ENCODE peak calls at places on chromosome 12, in ten cellular contexts. One of them, this sample, is unnamed.

GRCh38 chr12:118065380-118065779 is 4.4 kb upstream of the WSB2 start:
- DNase-seq in pancreas: no peak
- DNase-seq in psoas muscle: no peak
- DNase-seq in tibial nerve: no peak
- DNase-seq in WERI-Rb-1: no peak
- DNase-seq in CD8-positive, alpha-beta T cell: no peak
- DNase-seq in uterus: no peak
- DNase-seq in CD4-positive, alpha-beta memory T cell: no peak
- DNase-seq in RWPE2: no peak
- DNase-seq in Peyer's patch: no peak
- DNase-seq in this sample: no peak

GRCh38 chr12:46384451-46385301 is 12.1 kb upstream of the SLC38A2 start:
- DNase-seq in psoas muscle: no peak
- DNase-seq in RWPE2: no peak
- DNase-seq in Peyer's patch: no peak
- DNase-seq in tibial nerve: no peak
- DNase-seq in uterus: no peak
- DNase-seq in WERI-Rb-1: no peak
- DNase-seq in CD8-positive, alpha-beta T cell: no peak
- DNase-seq in CD4-positive, alpha-beta memory T cell: no peak
- DNase-seq in pancreas: no peak
- DNase-seq in this sample: no peak

GRCh38 chr12:64461634-64462414 is 9.9 kb downstream of the TBK1 start:
- DNase-seq in uterus: no peak
- DNase-seq in tibial nerve: no peak
- DNase-seq in pancreas: no peak
- DNase-seq in CD4-positive, alpha-beta memory T cell: no peak
- DNase-seq in RWPE2: no peak
- DNase-seq in Peyer's patch: no peak
- DNase-seq in WERI-Rb-1: no peak
- DNase-seq in psoas muscle: no peak
- DNase-seq in CD8-positive, alpha-beta T cell: no peak
- DNase-seq in this sample: no peak

GRCh38 chr12:110141389-110141788 is 17.2 kb downstream of the IFT81 start:
- DNase-seq in CD8-positive, alpha-beta T cell: no peak
- DNase-seq in psoas muscle: peak; percentile 86
- DNase-seq in uterus: peak; percentile 74
- DNase-seq in tibial nerve: peak; percentile 61
- DNase-seq in WERI-Rb-1: peak; percentile 25
- DNase-seq in pancreas: no peak
- DNase-seq in RWPE2: no peak
- DNase-seq in Peyer's patch: peak; percentile 53
- DNase-seq in CD4-positive, alpha-beta memory T cell: no peak
- DNase-seq in this sample: no peak

GRCh38 chr12:6961695-6962284 is 8.7 kb downstream of the PHB2 start:
- DNase-seq in pancreas: peak; percentile 65
- DNase-seq in CD8-positive, alpha-beta T cell: no peak
- DNase-seq in WERI-Rb-1: peak; percentile 84
- DNase-seq in uterus: peak; percentile 68
- DNase-seq in CD4-positive, alpha-beta memory T cell: peak; percentile 42
- DNase-seq in Peyer's patch: peak; percentile 82
- DNase-seq in tibial nerve: no peak
- DNase-seq in RWPE2: peak; percentile 78
- DNase-seq in psoas muscle: peak; percentile 81
- DNase-seq in this sample: no peak

GRCh38 chr12:5438671-5439200 is 6.8 kb downstream of the NTF3 start:
- DNase-seq in CD4-positive, alpha-beta memory T cell: no peak
- DNase-seq in CD8-positive, alpha-beta T cell: no peak
- DNase-seq in RWPE2: no peak
- DNase-seq in WERI-Rb-1: no peak
- DNase-seq in psoas muscle: no peak
- DNase-seq in Peyer's patch: no peak
- DNase-seq in uterus: no peak
- DNase-seq in pancreas: no peak
- DNase-seq in tibial nerve: no peak
- DNase-seq in this sample: no peak

GRCh38 chr12:90816353-90817089 is 138.5 kb downstream of the CCER1 start:
- DNase-seq in CD4-positive, alpha-beta memory T cell: no peak
- DNase-seq in RWPE2: no peak
- DNase-seq in Peyer's patch: no peak
- DNase-seq in WERI-Rb-1: no peak
- DNase-seq in psoas muscle: no peak
- DNase-seq in pancreas: no peak
- DNase-seq in uterus: no peak
- DNase-seq in tibial nerve: no peak
- DNase-seq in CD8-positive, alpha-beta T cell: no peak
- DNase-seq in this sample: no peak

GRCh38 chr12:99600388-99600787 is 47.2 kb upstream of the GARIN6 start:
- DNase-seq in RWPE2: no peak
- DNase-seq in psoas muscle: no peak
- DNase-seq in WERI-Rb-1: no peak
- DNase-seq in uterus: no peak
- DNase-seq in tibial nerve: no peak
- DNase-seq in CD8-positive, alpha-beta T cell: no peak
- DNase-seq in CD4-positive, alpha-beta memory T cell: no peak
- DNase-seq in Peyer's patch: no peak
- DNase-seq in pancreas: no peak
- DNase-seq in this sample: no peak

GRCh38 chr12:111706145-111706544 is 20.3 kb downstream of the ACAD10 start:
- DNase-seq in CD8-positive, alpha-beta T cell: no peak
- DNase-seq in Peyer's patch: no peak
- DNase-seq in psoas muscle: no peak
- DNase-seq in CD4-positive, alpha-beta memory T cell: no peak
- DNase-seq in uterus: no peak
- DNase-seq in tibial nerve: no peak
- DNase-seq in pancreas: no peak
- DNase-seq in WERI-Rb-1: no peak
- DNase-seq in RWPE2: no peak
- DNase-seq in this sample: no peak

GRCh38 chr12:116662612-116663144 is 75.2 kb downstream of the SPRING1 start:
- DNase-seq in CD8-positive, alpha-beta T cell: no peak
- DNase-seq in CD4-positive, alpha-beta memory T cell: no peak
- DNase-seq in tibial nerve: no peak
- DNase-seq in psoas muscle: no peak
- DNase-seq in RWPE2: no peak
- DNase-seq in pancreas: no peak
- DNase-seq in WERI-Rb-1: peak; percentile 78
- DNase-seq in Peyer's patch: peak; percentile 55
- DNase-seq in uterus: no peak
- DNase-seq in this sample: no peak

GRCh38 chr12:15720299-15720698 is 68.9 kb downstream of the EPS8 start:
- DNase-seq in CD8-positive, alpha-beta T cell: no peak
- DNase-seq in psoas muscle: no peak
- DNase-seq in pancreas: no peak
- DNase-seq in tibial nerve: no peak
- DNase-seq in Peyer's patch: no peak
- DNase-seq in uterus: no peak
- DNase-seq in CD4-positive, alpha-beta memory T cell: no peak
- DNase-seq in WERI-Rb-1: no peak
- DNase-seq in RWPE2: no peak
- DNase-seq in this sample: no peak

GRCh38 chr12:130832561-130833209 is 6.4 kb downstream of the STX2 start:
- DNase-seq in psoas muscle: peak; percentile 73
- DNase-seq in CD8-positive, alpha-beta T cell: no peak
- DNase-seq in tibial nerve: no peak
- DNase-seq in WERI-Rb-1: peak; percentile 35
- DNase-seq in Peyer's patch: no peak
- DNase-seq in RWPE2: no peak
- DNase-seq in uterus: no peak
- DNase-seq in pancreas: no peak
- DNase-seq in CD4-positive, alpha-beta memory T cell: no peak
- DNase-seq in this sample: no peak

GRCh38 chr12:68479832-68480291 is 130.8 kb upstream of the RAP1B start:
- DNase-seq in CD4-positive, alpha-beta memory T cell: no peak
- DNase-seq in CD8-positive, alpha-beta T cell: no peak
- DNase-seq in pancreas: no peak
- DNase-seq in psoas muscle: no peak
- DNase-seq in uterus: no peak
- DNase-seq in tibial nerve: no peak
- DNase-seq in Peyer's patch: no peak
- DNase-seq in WERI-Rb-1: no peak
- DNase-seq in RWPE2: no peak
- DNase-seq in this sample: no peak

GRCh38 chr12:2074792-2075191 is 22.0 kb downstream of the CACNA1C start:
- DNase-seq in tibial nerve: no peak
- DNase-seq in uterus: no peak
- DNase-seq in CD4-positive, alpha-beta memory T cell: no peak
- DNase-seq in WERI-Rb-1: no peak
- DNase-seq in pancreas: no peak
- DNase-seq in Peyer's patch: no peak
- DNase-seq in CD8-positive, alpha-beta T cell: no peak
- DNase-seq in psoas muscle: no peak
- DNase-seq in RWPE2: no peak
- DNase-seq in this sample: no peak

GRCh38 chr12:123390415-123391093 is 6.6 kb downstream of the KMT5A start:
- DNase-seq in Peyer's patch: no peak
- DNase-seq in RWPE2: no peak
- DNase-seq in uterus: no peak
- DNase-seq in CD4-positive, alpha-beta memory T cell: no peak
- DNase-seq in WERI-Rb-1: no peak
- DNase-seq in pancreas: no peak
- DNase-seq in tibial nerve: no peak
- DNase-seq in CD8-positive, alpha-beta T cell: no peak
- DNase-seq in psoas muscle: no peak
- DNase-seq in this sample: no peak
- H3K36me3 ChIP-seq in Peyer's patch: no peaks in the 10 kb centered on the region
- H3K36me3 ChIP-seq in RWPE2: peaks cover 59% of the 10 kb centered on the region
- H3K36me3 ChIP-seq in uterus: no peaks in the 10 kb centered on the region
- H3K36me3 ChIP-seq in CD4-positive, alpha-beta memory T cell: peaks cover 7% of the 10 kb centered on the region
- H3K36me3 ChIP-seq in WERI-Rb-1: peaks cover 53% of the 10 kb centered on the region
- H3K36me3 ChIP-seq in pancreas: peaks cover 12% of the 10 kb centered on the region
- H3K36me3 ChIP-seq in tibial nerve: peaks cover 50% of the 10 kb centered on the region
- H3K36me3 ChIP-seq in CD8-positive, alpha-beta T cell: peaks cover under 1% of the 10 kb centered on the region
- H3K36me3 ChIP-seq in psoas muscle: peaks cover 53% of the 10 kb centered on the region
- H3K36me3 ChIP-seq in this sample: peaks cover 15% of the 10 kb centered on the region

GRCh38 chr12:133023566-133023965 is 13.7 kb upstream of the ZNF84 start:
- DNase-seq in RWPE2: no peak
- DNase-seq in tibial nerve: no peak
- DNase-seq in uterus: no peak
- DNase-seq in pancreas: no peak
- DNase-seq in CD8-positive, alpha-beta T cell: no peak
- DNase-seq in WERI-Rb-1: no peak
- DNase-seq in psoas muscle: no peak
- DNase-seq in Peyer's patch: no peak
- DNase-seq in CD4-positive, alpha-beta memory T cell: no peak
- DNase-seq in this sample: no peak
- H3K9me3 ChIP-seq in RWPE2: peaks cover 9% of the 10 kb centered on the region
- H3K9me3 ChIP-seq in tibial nerve: peaks cover 100% of the 10 kb centered on the region
- H3K9me3 ChIP-seq in uterus: no peaks in the 10 kb centered on the region
- H3K9me3 ChIP-seq in pancreas: no peaks in the 10 kb centered on the region
- H3K9me3 ChIP-seq in CD8-positive, alpha-beta T cell: peaks cover 49% of the 10 kb centered on the region
- H3K9me3 ChIP-seq in WERI-Rb-1: peaks cover 13% of the 10 kb centered on the region
- H3K9me3 ChIP-seq in psoas muscle: peaks cover 53% of the 10 kb centered on the region
- H3K9me3 ChIP-seq in Peyer's patch: no peaks in the 10 kb centered on the region
- H3K9me3 ChIP-seq in CD4-positive, alpha-beta memory T cell: peaks cover 40% of the 10 kb centered on the region
- H3K9me3 ChIP-seq in this sample: peaks cover 51% of the 10 kb centered on the region

GRCh38 chr12:55696141-55696540 is 11.6 kb downstream of the ITGA7 start:
- DNase-seq in WERI-Rb-1: no peak
- DNase-seq in Peyer's patch: no peak
- DNase-seq in pancreas: no peak
- DNase-seq in CD8-positive, alpha-beta T cell: no peak
- DNase-seq in psoas muscle: no peak
- DNase-seq in CD4-positive, alpha-beta memory T cell: no peak
- DNase-seq in RWPE2: no peak
- DNase-seq in tibial nerve: no peak
- DNase-seq in uterus: peak; percentile 1
- DNase-seq in this sample: no peak
- H3K36me3 ChIP-seq in WERI-Rb-1: peaks cover 5% of the 10 kb centered on the region
- H3K36me3 ChIP-seq in Peyer's patch: no peaks in the 10 kb centered on the region
- H3K36me3 ChIP-seq in pancreas: no peaks in the 10 kb centered on the region
- H3K36me3 ChIP-seq in CD8-positive, alpha-beta T cell: no peaks in the 10 kb centered on the region
- H3K36me3 ChIP-seq in psoas muscle: peaks cover 95% of the 10 kb centered on the region
- H3K36me3 ChIP-seq in CD4-positive, alpha-beta memory T cell: no peaks in the 10 kb centered on the region
- H3K36me3 ChIP-seq in RWPE2: no peaks in the 10 kb centered on the region
- H3K36me3 ChIP-seq in tibial nerve: peaks cover 99% of the 10 kb centered on the region
- H3K36me3 ChIP-seq in uterus: no peaks in the 10 kb centered on the region
- H3K36me3 ChIP-seq in this sample: no peaks in the 10 kb centered on the region

GRCh38 chr12:121628037-121628436 is 1.7 kb downstream of the ORAI1 start:
- DNase-seq in uterus: no peak
- DNase-seq in CD4-positive, alpha-beta memory T cell: no peak
- DNase-seq in WERI-Rb-1: peak; percentile 38
- DNase-seq in psoas muscle: no peak
- DNase-seq in CD8-positive, alpha-beta T cell: no peak
- DNase-seq in tibial nerve: no peak
- DNase-seq in pancreas: peak; percentile 23
- DNase-seq in RWPE2: no peak
- DNase-seq in Peyer's patch: peak; percentile 71
- DNase-seq in this sample: no peak

GRCh38 chr12:121626853-121627623 is 708 bp downstream of the ORAI1 start:
- DNase-seq in CD8-positive, alpha-beta T cell: peak; percentile 82
- DNase-seq in pancreas: peak; percentile 54
- DNase-seq in WERI-Rb-1: peak; percentile 69
- DNase-seq in CD4-positive, alpha-beta memory T cell: peak; percentile 83
- DNase-seq in uterus: peak; percentile 43
- DNase-seq in tibial nerve: peak; percentile 44
- DNase-seq in RWPE2: peak; percentile 71
- DNase-seq in psoas muscle: peak; percentile 77
- DNase-seq in Peyer's patch: peak; percentile 87
- DNase-seq in this sample: peak; percentile 94

GRCh38 chr12:121628536-121628935 is 2.2 kb downstream of the ORAI1 start:
- DNase-seq in Peyer's patch: no peak
- DNase-seq in RWPE2: no peak
- DNase-seq in tibial nerve: no peak
- DNase-seq in WERI-Rb-1: no peak
- DNase-seq in CD4-positive, alpha-beta memory T cell: no peak
- DNase-seq in pancreas: no peak
- DNase-seq in uterus: no peak
- DNase-seq in psoas muscle: no peak
- DNase-seq in CD8-positive, alpha-beta T cell: no peak
- DNase-seq in this sample: no peak

GRCh38 chr12:121630791-121631190 is 4.5 kb downstream of the ORAI1 start:
- DNase-seq in CD4-positive, alpha-beta memory T cell: no peak
- DNase-seq in RWPE2: no peak
- DNase-seq in pancreas: no peak
- DNase-seq in Peyer's patch: no peak
- DNase-seq in psoas muscle: no peak
- DNase-seq in CD8-positive, alpha-beta T cell: no peak
- DNase-seq in uterus: no peak
- DNase-seq in tibial nerve: no peak
- DNase-seq in WERI-Rb-1: no peak
- DNase-seq in this sample: no peak

DNA sequence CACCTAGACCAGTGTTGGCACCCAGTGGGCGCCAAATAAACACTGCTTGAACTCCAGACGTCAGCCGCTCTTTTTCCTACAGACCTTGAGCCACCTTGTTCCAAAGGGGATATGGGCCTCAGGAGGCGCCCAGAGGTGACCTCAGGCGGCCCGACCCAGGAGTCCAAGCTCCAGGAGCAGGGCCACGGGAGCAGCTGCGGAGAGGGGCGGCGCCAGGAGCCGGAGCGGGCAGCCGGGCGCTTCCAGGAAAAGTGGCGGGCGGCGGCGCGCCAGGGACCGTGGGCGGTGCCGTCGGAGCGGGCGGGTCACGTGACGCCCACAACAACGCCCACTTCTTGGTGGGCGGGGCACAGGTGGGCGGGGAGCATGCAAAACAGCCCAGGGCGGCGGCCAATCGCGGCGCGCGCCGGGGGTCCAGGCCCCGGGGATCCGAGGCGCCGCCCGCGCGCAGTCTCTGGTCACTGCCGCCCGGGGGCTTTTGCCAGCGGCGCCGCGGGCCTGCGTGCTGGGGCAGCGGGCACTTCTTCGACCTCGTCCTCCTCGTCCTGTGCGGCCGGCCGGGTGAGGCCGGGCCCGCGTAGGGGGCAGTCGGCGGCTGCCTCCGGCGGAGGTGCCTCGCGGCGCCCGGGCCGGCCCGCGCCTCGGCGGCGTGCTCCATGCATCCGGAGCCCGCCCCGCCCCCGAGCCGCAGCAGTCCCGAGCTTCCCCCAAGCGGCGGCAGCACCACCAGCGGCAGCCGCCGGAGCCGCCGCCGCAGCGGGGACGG is at the start of gene ORAI1:
- DNase-seq in psoas muscle: peak; percentile 98
- DNase-seq in tibial nerve: peak; percentile 94
- DNase-seq in Peyer's patch: peak; percentile 99
- DNase-seq in RWPE2: peak; percentile 92
- DNase-seq in CD8-positive, alpha-beta T cell: peak; percentile 98
- DNase-seq in pancreas: peak; percentile 95
- DNase-seq in uterus: peak; percentile 96
- DNase-seq in CD4-positive, alpha-beta memory T cell: peak; percentile 96
- DNase-seq in WERI-Rb-1: peak; percentile 96
- DNase-seq in this sample: peak; percentile 95
- H3K9me3 ChIP-seq in psoas muscle: no peaks in the 10 kb centered on the region
- H3K9me3 ChIP-seq in tibial nerve: no peaks in the 10 kb centered on the region
- H3K9me3 ChIP-seq in Peyer's patch: no peaks in the 10 kb centered on the region
- H3K9me3 ChIP-seq in RWPE2: no peaks in the 10 kb centered on the region
- H3K9me3 ChIP-seq in CD8-positive, alpha-beta T cell: no peaks in the 10 kb centered on the region
- H3K9me3 ChIP-seq in pancreas: no peaks in the 10 kb centered on the region
- H3K9me3 ChIP-seq in uterus: no peaks in the 10 kb centered on the region
- H3K9me3 ChIP-seq in CD4-positive, alpha-beta memory T cell: no peaks in the 10 kb centered on the region
- H3K9me3 ChIP-seq in WERI-Rb-1: no peaks in the 10 kb centered on the region
- H3K9me3 ChIP-seq in this sample: no peaks in the 10 kb centered on the region

This sample was measured in CD8-positive, alpha-beta memory T cell.